ENCODE peak calls at places on chromosomes 11 and 22, in four cellular contexts. One of them, this sample, is unnamed. For H3K4me1, the result is how much of the 10 kb centered on the place peaks cover.

GRCh38 chr22:23132376-23133091 is 9.3 kb downstream of the RSPH14 start:
- DNase-seq in CD8-positive, alpha-beta T cell: no peak
- DNase-seq in Peyer's patch: no peak
- DNase-seq in H9: no peak
- DNase-seq in this sample: no peak

GRCh38 chr11:29712616-29713015 is 304.2 kb downstream of the KCNA4 start:
- DNase-seq in CD8-positive, alpha-beta T cell: no peak
- DNase-seq in Peyer's patch: no peak
- DNase-seq in H9: no peak
- DNase-seq in this sample: no peak

GRCh38 chr11:119101367-119101758 is 290 bp downstream of the DPAGT1 start:
- DNase-seq in CD8-positive, alpha-beta T cell: no peak
- DNase-seq in Peyer's patch: no peak
- DNase-seq in H9: peak
- DNase-seq in this sample: no peak

GRCh38 chr11:125423247-125423849 is 72.7 kb downstream of the FEZ1 start:
- DNase-seq in CD8-positive, alpha-beta T cell: no peak
- DNase-seq in Peyer's patch: no peak
- DNase-seq in H9: no peak
- DNase-seq in this sample: no peak

GRCh38 chr22:28710112-28710888 is 30.7 kb upstream of the TTC28 start:
- DNase-seq in CD8-positive, alpha-beta T cell: no peak
- DNase-seq in Peyer's patch: no peak
- DNase-seq in H9: no peak
- DNase-seq in this sample: no peak

GRCh38 chr11:46352063-46352841 is 5.0 kb downstream of the DGKZ start:
- DNase-seq in CD8-positive, alpha-beta T cell: peak
- DNase-seq in Peyer's patch: no peak
- DNase-seq in H9: peak
- DNase-seq in this sample: no peak

GRCh38 chr11:43943931-43944751 is 1.7 kb downstream of the C11orf96 start:
- DNase-seq in CD8-positive, alpha-beta T cell: no peak
- DNase-seq in Peyer's patch: no peak
- DNase-seq in H9: no peak
- DNase-seq in this sample: no peak

GRCh38 chr11:88779551-88779950 is 286.2 kb downstream of the GRM5 start:
- DNase-seq in CD8-positive, alpha-beta T cell: no peak
- DNase-seq in Peyer's patch: no peak
- DNase-seq in H9: no peak
- DNase-seq in this sample: no peak

GRCh38 chr11:22634897-22635629 is 9.4 kb upstream of the FANCF start:
- DNase-seq in CD8-positive, alpha-beta T cell: no peak
- DNase-seq in Peyer's patch: peak
- DNase-seq in H9: peak
- DNase-seq in this sample: no peak

GRCh38 chr11:494761-495536 is 12.1 kb downstream of the RNH1 start:
- DNase-seq in CD8-positive, alpha-beta T cell: no peak
- DNase-seq in Peyer's patch: no peak
- DNase-seq in H9: no peak
- DNase-seq in this sample: no peak

GRCh38 chr11:63609971-63610580 is 4.2 kb downstream of the PLAAT3 start:
- DNase-seq in CD8-positive, alpha-beta T cell: no peak
- DNase-seq in Peyer's patch: no peak
- DNase-seq in H9: no peak
- DNase-seq in this sample: no peak

GRCh38 chr22:45525480-45525879 is 22.8 kb downstream of the FBLN1 start:
- DNase-seq in CD8-positive, alpha-beta T cell: no peak
- DNase-seq in Peyer's patch: no peak
- DNase-seq in H9: no peak
- DNase-seq in this sample: no peak

GRCh38 chr11:64457416-64458010 is 98.6 kb downstream of the RPS6KA4 start:
- DNase-seq in CD8-positive, alpha-beta T cell: no peak
- DNase-seq in Peyer's patch: no peak
- DNase-seq in H9: no peak
- DNase-seq in this sample: no peak

GRCh38 chr11:35747638-35748037 is 85.1 kb downstream of the TRIM44 start:
- DNase-seq in CD8-positive, alpha-beta T cell: no peak
- DNase-seq in Peyer's patch: no peak
- DNase-seq in H9: no peak
- DNase-seq in this sample: no peak

GRCh38 chr11:59545179-59546020 is 34.1 kb downstream of the OR4D9 start:
- DNase-seq in CD8-positive, alpha-beta T cell: no peak
- DNase-seq in Peyer's patch: no peak
- DNase-seq in H9: peak
- DNase-seq in this sample: no peak

GRCh38 chr11:120554771-120555432 is 43.4 kb downstream of the GRIK4 start:
- DNase-seq in CD8-positive, alpha-beta T cell: no peak
- DNase-seq in Peyer's patch: no peak
- DNase-seq in H9: peak
- DNase-seq in this sample: no peak

GRCh38 chr22:38404419-38404818 is 50.6 kb downstream of the KCNJ4 start:
- DNase-seq in CD8-positive, alpha-beta T cell: no peak
- DNase-seq in Peyer's patch: no peak
- DNase-seq in H9: no peak
- DNase-seq in this sample: no peak

GRCh38 chr11:119426142-119426541 is 3.2 kb upstream of the THY1 start:
- DNase-seq in CD8-positive, alpha-beta T cell: no peak
- DNase-seq in Peyer's patch: no peak
- DNase-seq in H9: no peak
- DNase-seq in this sample: no peak

GRCh38 chr11:111402411-111402810 is 23.3 kb upstream of the POU2AF1 start:
- DNase-seq in CD8-positive, alpha-beta T cell: no peak
- DNase-seq in Peyer's patch: no peak
- DNase-seq in H9: no peak
- DNase-seq in this sample: no peak

GRCh38 chr11:117979481-117980211 is 6.5 kb upstream of the IL10RA start:
- DNase-seq in CD8-positive, alpha-beta T cell: no peak
- DNase-seq in Peyer's patch: no peak
- DNase-seq in H9: no peak
- DNase-seq in this sample: no peak

GRCh38 chr11:21411114-21411513 is 741.7 kb downstream of the NELL1 start:
- DNase-seq in CD8-positive, alpha-beta T cell: no peak
- DNase-seq in Peyer's patch: no peak
- DNase-seq in H9: no peak
- DNase-seq in this sample: no peak

GRCh38 chr22:44526431-44527115 is 28.5 kb upstream of the RTL6 start:
- DNase-seq in CD8-positive, alpha-beta T cell: no peak
- DNase-seq in Peyer's patch: no peak
- DNase-seq in H9: no peak
- DNase-seq in this sample: no peak

GRCh38 chr11:42085736-42086135 is 626.3 kb upstream of the LRRC4C start:
- DNase-seq in CD8-positive, alpha-beta T cell: no peak
- DNase-seq in Peyer's patch: no peak
- DNase-seq in H9: no peak
- DNase-seq in this sample: no peak

GRCh38 chr11:8733847-8734246 is 51.3 kb downstream of the RPL27A start:
- DNase-seq in CD8-positive, alpha-beta T cell: no peak
- DNase-seq in Peyer's patch: no peak
- DNase-seq in H9: no peak
- DNase-seq in this sample: no peak
- H3K4me1 ChIP-seq in CD8-positive, alpha-beta T cell: under half
- H3K4me1 ChIP-seq in Peyer's patch: under half
- H3K4me1 ChIP-seq in H9: under half
- H3K4me1 ChIP-seq in this sample: under half

DNA sequence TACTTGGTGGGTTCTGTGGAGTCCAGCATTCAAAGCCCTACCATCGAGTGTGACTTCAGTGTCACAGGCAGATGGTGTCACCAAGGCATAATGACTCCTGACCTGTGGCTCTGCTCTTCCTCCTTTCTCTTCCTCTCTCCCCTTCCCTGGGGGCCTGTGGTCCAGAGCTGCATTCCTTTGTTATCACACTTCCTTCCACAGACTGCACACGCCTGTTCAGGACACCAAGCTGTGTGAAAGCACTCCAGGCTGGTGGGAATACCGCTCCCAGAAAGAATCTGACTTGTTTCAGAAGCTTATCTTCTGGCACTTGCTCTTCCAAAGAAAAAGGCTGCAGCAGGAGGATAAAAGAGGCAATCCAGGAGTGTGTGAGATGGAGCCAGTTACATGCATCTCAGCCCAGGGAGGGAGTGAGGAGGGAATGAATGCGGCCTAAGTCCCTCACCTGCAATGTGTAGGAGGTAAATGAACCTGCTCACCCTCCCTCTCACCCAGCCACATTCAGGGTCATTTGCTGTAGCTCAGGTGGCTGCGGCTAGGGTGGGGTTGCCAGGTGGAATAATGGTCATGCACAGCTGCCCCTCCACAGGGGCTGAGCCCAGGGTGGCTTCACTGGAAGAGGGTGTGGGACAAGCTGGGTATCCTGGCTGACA is 79.3 kb downstream of the ADAMTS15 start:
- DNase-seq in CD8-positive, alpha-beta T cell: no peak
- DNase-seq in Peyer's patch: no peak
- DNase-seq in H9: no peak
- DNase-seq in this sample: no peak
- H3K27ac ChIP-seq in CD8-positive, alpha-beta T cell: no peak
- H3K27ac ChIP-seq in Peyer's patch: no peak
- H3K27ac ChIP-seq in H9: no peak
- H3K27ac ChIP-seq in this sample: no peak

DNA sequence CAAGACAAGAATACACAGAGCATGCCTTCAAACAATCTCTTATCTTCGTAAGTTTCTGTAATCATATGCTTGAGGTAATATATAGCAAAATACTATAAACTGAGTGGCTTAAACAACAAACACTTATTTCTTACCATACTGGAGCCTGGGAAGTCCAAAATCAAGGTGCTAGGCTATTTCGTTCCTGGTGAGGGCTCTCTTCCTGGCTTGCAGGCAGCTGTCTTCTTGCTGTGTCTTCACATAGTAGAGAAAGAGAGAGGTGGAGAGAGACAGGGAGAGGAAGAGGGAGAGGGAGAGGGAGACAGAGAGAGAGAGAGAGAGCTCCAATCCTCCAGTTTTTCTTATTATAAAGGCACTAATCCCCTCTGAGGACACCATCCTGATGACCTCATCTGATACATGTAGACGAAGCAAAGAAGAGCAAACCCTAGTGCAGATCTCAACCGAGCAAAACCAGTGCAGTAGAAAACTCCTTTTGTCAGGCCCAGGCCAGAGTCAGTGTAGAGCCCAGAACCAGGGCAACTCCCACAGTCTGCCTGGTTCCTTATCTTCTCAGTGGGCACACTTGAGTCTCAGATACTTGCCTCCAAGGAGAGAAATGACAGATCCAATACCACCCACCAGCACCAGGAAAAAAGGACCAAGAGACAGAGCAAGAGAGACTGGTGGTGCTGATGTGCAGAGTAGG is 297.1 kb upstream of the NCAM1 start:
- DNase-seq in CD8-positive, alpha-beta T cell: no peak
- DNase-seq in Peyer's patch: no peak
- DNase-seq in H9: no peak
- DNase-seq in this sample: no peak
- TF ChIP-seq CTCF in CD8-positive, alpha-beta T cell: no peak
- TF ChIP-seq CTCF in Peyer's patch: no peak
- TF ChIP-seq CTCF in H9: peak
- TF ChIP-seq CTCF in this sample: no peak

DNA sequence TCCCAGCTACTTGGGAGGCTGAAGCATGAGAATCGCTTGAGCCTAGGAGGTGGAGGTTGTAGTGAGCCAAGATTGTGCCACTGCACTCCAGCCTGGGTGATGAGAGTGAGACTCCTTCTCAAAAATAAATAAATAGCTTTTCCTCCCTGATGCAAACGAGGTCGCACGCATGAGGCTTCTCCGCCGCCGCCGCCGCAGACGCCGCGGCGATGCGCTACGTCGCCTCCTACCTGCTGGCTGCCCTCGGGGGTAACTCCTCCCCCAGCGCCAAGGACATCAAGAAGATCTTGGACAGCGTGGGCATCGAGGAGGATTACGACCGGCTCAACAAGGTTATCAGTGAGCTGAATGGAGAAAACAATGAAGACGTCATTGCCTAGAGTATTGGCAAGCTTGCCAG is 20.0 kb upstream of the RAB39A start:
- DNase-seq in CD8-positive, alpha-beta T cell: no peak
- DNase-seq in Peyer's patch: no peak
- DNase-seq in H9: no peak
- DNase-seq in this sample: no peak
- H3K4me1 ChIP-seq in CD8-positive, alpha-beta T cell: under half
- H3K4me1 ChIP-seq in Peyer's patch: under half
- H3K4me1 ChIP-seq in H9: under half
- H3K4me1 ChIP-seq in this sample: under half